ENCODE peak calls at places on chromosomes 1 and 21, in eight cellular contexts. B is heart left ventricle, V is H1, E is K562, Y is thyroid gland, K is keratinocyte, G is left lung, R is WERI-Rb-1. J is an unnamed sample. For H3K36me3, the result is how much of the 10 kb centered on the place peaks cover.

GRCh38 chr1:24742090-24742938 is 2.9 kb upstream of the CLIC4 start:
- DNase-seq in R (no peak), K (no peak), G (no peak), Y (no peak), B (no peak), E (peak), V (no peak), J (no peak)

GRCh38 chr1:90045853-90046563 is 51.1 kb downstream of the ZNF326 start:
- DNase-seq in V (peak), B (no peak), R (peak), E (peak), G (no peak), Y (no peak), K (no peak), J (no peak)

GRCh38 chr1:32122141-32122540 is 14.3 kb downstream of the KPNA6 start:
- DNase-seq in V (no peak), E (no peak), B (no peak), G (no peak), Y (no peak), R (no peak), K (no peak), J (no peak)

GRCh38 chr1:243549791-243550190 is 293.9 kb downstream of the SDCCAG8 start:
- DNase-seq in Y (no peak), K (no peak), V (no peak), G (no peak), E (no peak), B (no peak), R (no peak), J (no peak)

GRCh38 chr1:21534674-21535378 is 25.6 kb downstream of the ALPL start:
- DNase-seq in Y (peak), E (peak), K (peak), G (no peak), R (peak), V (no peak), B (peak), J (no peak)

GRCh38 chr1:177340601-177341067 is 169.9 kb downstream of the BRINP2 start:
- DNase-seq in V (no peak), G (no peak), Y (no peak), K (no peak), R (no peak), E (no peak), B (no peak), J (no peak)

GRCh38 chr1:24589200-24589599 is 33.3 kb downstream of the NCMAP start:
- DNase-seq in B (no peak), V (no peak), G (no peak), E (no peak), K (no peak), R (no peak), Y (no peak), J (no peak)

GRCh38 chr1:31054349-31054748 is 11.2 kb downstream of the PUM1 start:
- DNase-seq in B (no peak), E (no peak), G (no peak), R (no peak), K (no peak), Y (no peak), V (no peak), J (no peak)

DNA sequence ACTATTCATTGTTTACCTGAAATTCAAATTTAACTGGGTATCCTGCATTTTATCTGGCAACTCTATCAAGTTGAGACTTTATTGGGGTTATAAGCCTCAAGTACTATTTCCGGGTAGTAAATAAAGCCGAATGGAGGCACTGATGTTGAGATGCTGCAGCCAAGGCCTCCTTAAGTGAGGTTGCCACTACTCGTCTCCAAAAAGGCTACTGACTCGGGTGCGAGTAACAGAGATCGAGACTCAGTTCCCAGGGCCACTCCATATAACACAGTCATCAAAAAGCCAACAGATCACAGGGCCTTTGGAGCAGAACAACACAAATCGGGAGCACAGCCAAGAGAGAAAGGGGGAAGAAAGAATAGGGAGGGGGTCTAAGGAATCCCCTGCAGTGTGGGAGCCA is 530 bp downstream of the COPA start:
- DNase-seq in V (no peak), K (no peak), E (peak), R (no peak), G (no peak), Y (peak), B (no peak), J (no peak)
- H3K36me3 ChIP-seq in V (under half), K (under half), E (half or more), R (half or more), G (under half), Y (under half), B (under half), J (under half)

GRCh38 chr1:40757084-40757483 is 26.5 kb upstream of the KCNQ4 start:
- DNase-seq in E (no peak), R (no peak), B (no peak), K (no peak), Y (no peak), G (no peak), V (no peak), J (no peak)

GRCh38 chr1:40755052-40755451 is 28.5 kb upstream of the KCNQ4 start:
- DNase-seq in Y (peak), K (no peak), V (no peak), B (no peak), E (no peak), G (no peak), R (no peak), J (no peak)

GRCh38 chr1:40758578-40759343 is 24.8 kb upstream of the KCNQ4 start:
- DNase-seq in V (no peak), K (no peak), E (no peak), G (no peak), B (no peak), Y (no peak), R (no peak), J (no peak)

GRCh38 chr1:40756523-40756922 is 27.1 kb upstream of the KCNQ4 start:
- DNase-seq in Y (no peak), R (no peak), E (no peak), K (no peak), G (no peak), V (no peak), B (no peak), J (no peak)

DNA sequence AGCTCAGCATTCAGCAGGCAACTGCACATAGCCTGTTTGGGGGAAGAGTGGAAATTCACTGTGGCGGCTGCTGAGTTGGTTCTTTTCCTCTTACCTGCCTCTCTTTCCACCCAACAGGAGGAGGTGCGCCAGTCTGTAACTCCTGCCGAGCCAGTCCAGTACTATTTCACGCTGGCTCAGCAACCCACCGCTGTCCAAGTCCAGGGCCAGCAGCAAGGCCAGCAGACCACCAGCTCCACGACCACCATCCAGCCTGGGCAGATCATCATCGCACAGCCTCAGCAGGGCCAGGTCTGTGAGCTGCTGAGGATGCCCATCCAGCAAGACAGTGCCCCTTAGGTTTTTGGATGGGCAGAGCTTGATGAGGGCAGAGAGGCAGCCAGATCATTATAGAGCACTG is 25.6 kb upstream of the KCNQ4 start:
- DNase-seq in R (no peak), B (no peak), K (no peak), E (no peak), Y (no peak), G (no peak), V (no peak), J (no peak)
- H3K36me3 ChIP-seq in R (under half), B (half or more), K (under half), E (half or more), Y (under half), G (half or more), V (under half), J (half or more)

DNA sequence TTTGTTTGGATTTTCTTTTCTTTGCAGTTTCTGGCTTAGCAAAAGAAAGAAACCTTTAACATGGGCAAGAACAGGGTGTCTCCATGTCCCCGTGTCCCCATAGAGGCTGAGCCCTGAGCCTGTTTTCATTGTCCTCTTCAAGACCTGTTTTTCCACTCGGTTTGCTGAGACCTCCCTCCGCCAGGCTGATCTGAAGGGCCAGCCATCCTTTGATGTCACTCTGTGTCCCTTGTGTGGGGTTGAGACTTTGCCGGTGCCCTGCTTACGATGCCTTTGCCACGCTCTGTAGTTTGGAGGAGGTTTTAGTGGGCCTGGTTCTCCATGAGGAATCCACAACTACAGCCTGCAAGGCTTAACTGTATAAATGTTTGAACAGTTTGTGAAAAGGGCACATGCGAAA is 23.8 kb downstream of the IFNGR2 start:
- DNase-seq in Y (peak), E (no peak), B (no peak), R (no peak), G (no peak), K (no peak), V (no peak), J (no peak)
- H3K36me3 ChIP-seq in Y (under half), E (half or more), B (half or more), R (half or more), G (half or more), K (under half), V (under half), J (half or more)

GRCh38 chr1:53138991-53139884 is 3.2 kb downstream of the SLC1A7 start:
- DNase-seq in R (no peak), K (no peak), B (no peak), V (no peak), G (no peak), Y (no peak), E (no peak), J (no peak)

GRCh38 chr1:53139911-53140310 is 2.5 kb downstream of the SLC1A7 start:
- DNase-seq in V (no peak), E (no peak), R (no peak), B (no peak), Y (no peak), K (no peak), G (no peak), J (no peak)

GRCh38 chr1:53134961-53135734 is 7.3 kb downstream of the SLC1A7 start:
- DNase-seq in R (peak), E (peak), Y (no peak), G (peak), K (no peak), V (no peak), B (peak), J (no peak)

GRCh38 chr1:53135735-53136114 is 6.7 kb downstream of the SLC1A7 start:
- DNase-seq in R (no peak), B (no peak), E (peak), V (no peak), K (no peak), G (no peak), Y (no peak), J (no peak)

DNA sequence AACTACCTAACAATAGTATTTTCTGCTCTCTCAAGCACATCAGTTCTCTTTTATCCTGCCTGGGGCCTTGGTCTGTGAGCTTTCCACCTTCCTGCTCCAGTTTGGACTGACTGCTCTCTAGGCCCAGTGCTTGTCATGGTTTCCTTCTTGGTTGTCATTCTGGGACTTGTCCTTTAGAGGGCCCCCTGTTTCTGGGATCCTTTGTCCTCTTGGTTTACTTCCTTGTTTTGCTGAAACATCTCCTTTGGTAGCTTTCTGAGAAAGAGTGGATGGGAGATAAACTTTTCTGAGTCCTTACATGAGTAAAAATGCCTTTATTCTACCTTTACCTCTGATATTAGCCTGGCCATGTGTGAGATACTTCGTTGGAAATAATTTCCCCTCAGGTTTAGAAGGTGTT is 4.7 kb downstream of the SLC1A7 start:
- DNase-seq in E (peak), G (no peak), K (no peak), R (no peak), V (no peak), Y (no peak), B (no peak), J (no peak)
- H3K36me3 ChIP-seq in E (under half), G (under half), K (under half), R (half or more), V (under half), Y (under half), B (under half), J (under half)

GRCh38 chr21:46442938-46443337 is 15.8 kb upstream of the DIP2A start:
- DNase-seq in K (no peak), G (no peak), B (no peak), Y (no peak), V (no peak), R (no peak), E (no peak), J (no peak)
- H3K36me3 ChIP-seq in K (under half), G (half or more), B (half or more), Y (under half), V (under half), R (half or more), E (half or more), J (under half)

J was measured in effector memory CD4-positive, alpha-beta T cell.